ENCODE peak calls at places on chromosomes 7 and 10, in eight cellular contexts. One of them, this sample, is unnamed.

GRCh38 chr10:1552415-1552814 is 184.9 kb downstream of the ADARB2 start:
- DNase-seq in small intestine: no peak
- DNase-seq in right atrium auricular region: no peak
- DNase-seq in naive thymus-derived CD4-positive, alpha-beta T cell: no peak
- DNase-seq in stimulated activated CD4-positive, alpha-beta T cell treated with anti-CD3 and anti-CD28 coated beads, Interleukin-12 subunit alpha, Interleukin-12 subunit beta, amount 100 ng/mL, for 48 hours: no peak
- DNase-seq in HEK293T: no peak
- DNase-seq in HFF-Myc: no peak
- DNase-seq in neural crest cell: no peak
- DNase-seq in this sample: no peak

GRCh38 chr10:87541114-87541513 is 36.4 kb downstream of the MINPP1 start:
- DNase-seq in small intestine: no peak
- DNase-seq in right atrium auricular region: no peak
- DNase-seq in naive thymus-derived CD4-positive, alpha-beta T cell: no peak
- DNase-seq in stimulated activated CD4-positive, alpha-beta T cell treated with anti-CD3 and anti-CD28 coated beads, Interleukin-12 subunit alpha, Interleukin-12 subunit beta, amount 100 ng/mL, for 48 hours: no peak
- DNase-seq in HEK293T: no peak
- DNase-seq in HFF-Myc: no peak
- DNase-seq in neural crest cell: no peak
- DNase-seq in this sample: no peak

GRCh38 chr10:110751845-110752244 is 107.7 kb downstream of the RBM20 start:
- DNase-seq in small intestine: no peak
- DNase-seq in right atrium auricular region: no peak
- DNase-seq in naive thymus-derived CD4-positive, alpha-beta T cell: no peak
- DNase-seq in stimulated activated CD4-positive, alpha-beta T cell treated with anti-CD3 and anti-CD28 coated beads, Interleukin-12 subunit alpha, Interleukin-12 subunit beta, amount 100 ng/mL, for 48 hours: no peak
- DNase-seq in HEK293T: no peak
- DNase-seq in HFF-Myc: no peak
- DNase-seq in neural crest cell: no peak
- DNase-seq in this sample: no peak

GRCh38 chr7:73343671-73344380 is 15.9 kb downstream of the FKBP6 start:
- DNase-seq in small intestine: peak
- DNase-seq in right atrium auricular region: no peak
- DNase-seq in naive thymus-derived CD4-positive, alpha-beta T cell: no peak
- DNase-seq in stimulated activated CD4-positive, alpha-beta T cell treated with anti-CD3 and anti-CD28 coated beads, Interleukin-12 subunit alpha, Interleukin-12 subunit beta, amount 100 ng/mL, for 48 hours: no peak
- DNase-seq in HEK293T: no peak
- DNase-seq in HFF-Myc: no peak
- DNase-seq in neural crest cell: no peak
- DNase-seq in this sample: no peak

GRCh38 chr10:88241501-88241900 is 341.6 kb downstream of the RNLS start:
- DNase-seq in small intestine: no peak
- DNase-seq in right atrium auricular region: no peak
- DNase-seq in naive thymus-derived CD4-positive, alpha-beta T cell: no peak
- DNase-seq in stimulated activated CD4-positive, alpha-beta T cell treated with anti-CD3 and anti-CD28 coated beads, Interleukin-12 subunit alpha, Interleukin-12 subunit beta, amount 100 ng/mL, for 48 hours: no peak
- DNase-seq in HEK293T: no peak
- DNase-seq in HFF-Myc: no peak
- DNase-seq in neural crest cell: no peak
- DNase-seq in this sample: no peak

GRCh38 chr7:87480386-87480785 is 4.9 kb upstream of the ABCB4 start:
- DNase-seq in small intestine: no peak
- DNase-seq in right atrium auricular region: no peak
- DNase-seq in naive thymus-derived CD4-positive, alpha-beta T cell: no peak
- DNase-seq in stimulated activated CD4-positive, alpha-beta T cell treated with anti-CD3 and anti-CD28 coated beads, Interleukin-12 subunit alpha, Interleukin-12 subunit beta, amount 100 ng/mL, for 48 hours: no peak
- DNase-seq in HEK293T: no peak
- DNase-seq in HFF-Myc: no peak
- DNase-seq in neural crest cell: no peak
- DNase-seq in this sample: no peak

GRCh38 chr7:154231732-154232131 is 179.5 kb downstream of the DPP6 start:
- DNase-seq in small intestine: no peak
- DNase-seq in right atrium auricular region: no peak
- DNase-seq in naive thymus-derived CD4-positive, alpha-beta T cell: no peak
- DNase-seq in stimulated activated CD4-positive, alpha-beta T cell treated with anti-CD3 and anti-CD28 coated beads, Interleukin-12 subunit alpha, Interleukin-12 subunit beta, amount 100 ng/mL, for 48 hours: no peak
- DNase-seq in HEK293T: peak
- DNase-seq in HFF-Myc: no peak
- DNase-seq in neural crest cell: peak
- DNase-seq in this sample: no peak

GRCh38 chr7:49638166-49638565 is 135.3 kb upstream of the VWC2 start:
- DNase-seq in small intestine: no peak
- DNase-seq in right atrium auricular region: peak
- DNase-seq in naive thymus-derived CD4-positive, alpha-beta T cell: no peak
- DNase-seq in stimulated activated CD4-positive, alpha-beta T cell treated with anti-CD3 and anti-CD28 coated beads, Interleukin-12 subunit alpha, Interleukin-12 subunit beta, amount 100 ng/mL, for 48 hours: no peak
- DNase-seq in HEK293T: no peak
- DNase-seq in HFF-Myc: no peak
- DNase-seq in neural crest cell: no peak
- DNase-seq in this sample: no peak

GRCh38 chr7:130872341-130872740 is 138.3 kb upstream of the KLF14 start:
- DNase-seq in small intestine: no peak
- DNase-seq in right atrium auricular region: no peak
- DNase-seq in naive thymus-derived CD4-positive, alpha-beta T cell: no peak
- DNase-seq in stimulated activated CD4-positive, alpha-beta T cell treated with anti-CD3 and anti-CD28 coated beads, Interleukin-12 subunit alpha, Interleukin-12 subunit beta, amount 100 ng/mL, for 48 hours: no peak
- DNase-seq in HEK293T: no peak
- DNase-seq in HFF-Myc: no peak
- DNase-seq in neural crest cell: no peak
- DNase-seq in this sample: no peak

GRCh38 chr7:33757563-33758165 is 147.7 kb upstream of the BMPER start:
- DNase-seq in small intestine: peak
- DNase-seq in right atrium auricular region: no peak
- DNase-seq in naive thymus-derived CD4-positive, alpha-beta T cell: no peak
- DNase-seq in stimulated activated CD4-positive, alpha-beta T cell treated with anti-CD3 and anti-CD28 coated beads, Interleukin-12 subunit alpha, Interleukin-12 subunit beta, amount 100 ng/mL, for 48 hours: no peak
- DNase-seq in HEK293T: no peak
- DNase-seq in HFF-Myc: peak
- DNase-seq in neural crest cell: peak
- DNase-seq in this sample: no peak

GRCh38 chr7:66952343-66953043 is 31.5 kb downstream of the TMEM248 start:
- DNase-seq in small intestine: peak
- DNase-seq in right atrium auricular region: no peak
- DNase-seq in naive thymus-derived CD4-positive, alpha-beta T cell: no peak
- DNase-seq in stimulated activated CD4-positive, alpha-beta T cell treated with anti-CD3 and anti-CD28 coated beads, Interleukin-12 subunit alpha, Interleukin-12 subunit beta, amount 100 ng/mL, for 48 hours: no peak
- DNase-seq in HEK293T: no peak
- DNase-seq in HFF-Myc: peak
- DNase-seq in neural crest cell: no peak
- DNase-seq in this sample: no peak

GRCh38 chr10:338176-339037 is 203.2 kb downstream of the ZMYND11 start:
- DNase-seq in small intestine: peak
- DNase-seq in right atrium auricular region: no peak
- DNase-seq in naive thymus-derived CD4-positive, alpha-beta T cell: no peak
- DNase-seq in stimulated activated CD4-positive, alpha-beta T cell treated with anti-CD3 and anti-CD28 coated beads, Interleukin-12 subunit alpha, Interleukin-12 subunit beta, amount 100 ng/mL, for 48 hours: no peak
- DNase-seq in HEK293T: no peak
- DNase-seq in HFF-Myc: no peak
- DNase-seq in neural crest cell: no peak
- DNase-seq in this sample: no peak

GRCh38 chr10:34473174-34474059 is 341.7 kb downstream of the PARD3 start:
- DNase-seq in small intestine: no peak
- DNase-seq in right atrium auricular region: no peak
- DNase-seq in naive thymus-derived CD4-positive, alpha-beta T cell: no peak
- DNase-seq in stimulated activated CD4-positive, alpha-beta T cell treated with anti-CD3 and anti-CD28 coated beads, Interleukin-12 subunit alpha, Interleukin-12 subunit beta, amount 100 ng/mL, for 48 hours: no peak
- DNase-seq in HEK293T: no peak
- DNase-seq in HFF-Myc: no peak
- DNase-seq in neural crest cell: no peak
- DNase-seq in this sample: no peak

GRCh38 chr7:131157530-131158243 is 170.0 kb upstream of the MKLN1 start:
- DNase-seq in small intestine: no peak
- DNase-seq in right atrium auricular region: peak
- DNase-seq in naive thymus-derived CD4-positive, alpha-beta T cell: no peak
- DNase-seq in stimulated activated CD4-positive, alpha-beta T cell treated with anti-CD3 and anti-CD28 coated beads, Interleukin-12 subunit alpha, Interleukin-12 subunit beta, amount 100 ng/mL, for 48 hours: no peak
- DNase-seq in HEK293T: no peak
- DNase-seq in HFF-Myc: no peak
- DNase-seq in neural crest cell: no peak
- DNase-seq in this sample: no peak

GRCh38 chr7:107495516-107495915 is 25.7 kb downstream of the GPR22 start:
- DNase-seq in small intestine: no peak
- DNase-seq in right atrium auricular region: no peak
- DNase-seq in naive thymus-derived CD4-positive, alpha-beta T cell: no peak
- DNase-seq in stimulated activated CD4-positive, alpha-beta T cell treated with anti-CD3 and anti-CD28 coated beads, Interleukin-12 subunit alpha, Interleukin-12 subunit beta, amount 100 ng/mL, for 48 hours: no peak
- DNase-seq in HEK293T: no peak
- DNase-seq in HFF-Myc: no peak
- DNase-seq in neural crest cell: no peak
- DNase-seq in this sample: no peak

GRCh38 chr10:97028126-97028831 is 157.5 kb downstream of the SLIT1 start:
- DNase-seq in small intestine: no peak
- DNase-seq in right atrium auricular region: no peak
- DNase-seq in naive thymus-derived CD4-positive, alpha-beta T cell: no peak
- DNase-seq in stimulated activated CD4-positive, alpha-beta T cell treated with anti-CD3 and anti-CD28 coated beads, Interleukin-12 subunit alpha, Interleukin-12 subunit beta, amount 100 ng/mL, for 48 hours: no peak
- DNase-seq in HEK293T: no peak
- DNase-seq in HFF-Myc: no peak
- DNase-seq in neural crest cell: no peak
- DNase-seq in this sample: no peak